ENCODE peak calls at places on chromosomes 2 and 18, in seven cellular contexts. One of them, this sample, is unnamed.

GRCh38 chr2:172938713-172939375 is 136.8 kb upstream of the MAP3K20 start:
- DNase-seq in cardiac fibroblast: no peak
- DNase-seq in stimulated activated CD8-positive, alpha-beta memory T cell treated with anti-CD3 and anti-CD28 coated beads, Interleukin-15, amount 100 ng/mL, for 24 hours: no peak
- DNase-seq in activated T-helper 1 cell treated with anti-CD3 and anti-CD28 coated beads, Interleukin-2, amount 50 U/mL, for 16 hours: no peak
- DNase-seq in activated T-helper 9 cell treated with anti-CD3 and anti-CD28 coated beads, Interleukin-2, amount 50 U/mL, for 16 hours: no peak
- DNase-seq in GM10248: no peak
- DNase-seq in activated CD4-positive, CD25-positive, alpha-beta regulatory T cell: no peak
- DNase-seq in this sample: no peak

GRCh38 chr18:55839350-55839749 is 251.4 kb upstream of the TCF4 start:
- DNase-seq in cardiac fibroblast: peak
- DNase-seq in stimulated activated CD8-positive, alpha-beta memory T cell treated with anti-CD3 and anti-CD28 coated beads, Interleukin-15, amount 100 ng/mL, for 24 hours: no peak
- DNase-seq in activated T-helper 1 cell treated with anti-CD3 and anti-CD28 coated beads, Interleukin-2, amount 50 U/mL, for 16 hours: no peak
- DNase-seq in activated T-helper 9 cell treated with anti-CD3 and anti-CD28 coated beads, Interleukin-2, amount 50 U/mL, for 16 hours: no peak
- DNase-seq in GM10248: no peak
- DNase-seq in activated CD4-positive, CD25-positive, alpha-beta regulatory T cell: no peak
- DNase-seq in this sample: no peak

GRCh38 chr2:233798335-233799086 is 20.4 kb downstream of the MROH2A start:
- DNase-seq in cardiac fibroblast: no peak
- DNase-seq in stimulated activated CD8-positive, alpha-beta memory T cell treated with anti-CD3 and anti-CD28 coated beads, Interleukin-15, amount 100 ng/mL, for 24 hours: no peak
- DNase-seq in activated T-helper 1 cell treated with anti-CD3 and anti-CD28 coated beads, Interleukin-2, amount 50 U/mL, for 16 hours: no peak
- DNase-seq in activated T-helper 9 cell treated with anti-CD3 and anti-CD28 coated beads, Interleukin-2, amount 50 U/mL, for 16 hours: no peak
- DNase-seq in GM10248: no peak
- DNase-seq in activated CD4-positive, CD25-positive, alpha-beta regulatory T cell: no peak
- DNase-seq in this sample: no peak

GRCh38 chr2:3712841-3713503 is 9.6 kb downstream of the DCDC2C start:
- DNase-seq in cardiac fibroblast: no peak
- DNase-seq in stimulated activated CD8-positive, alpha-beta memory T cell treated with anti-CD3 and anti-CD28 coated beads, Interleukin-15, amount 100 ng/mL, for 24 hours: no peak
- DNase-seq in activated T-helper 1 cell treated with anti-CD3 and anti-CD28 coated beads, Interleukin-2, amount 50 U/mL, for 16 hours: no peak
- DNase-seq in activated T-helper 9 cell treated with anti-CD3 and anti-CD28 coated beads, Interleukin-2, amount 50 U/mL, for 16 hours: no peak
- DNase-seq in GM10248: no peak
- DNase-seq in activated CD4-positive, CD25-positive, alpha-beta regulatory T cell: no peak
- DNase-seq in this sample: no peak

GRCh38 chr2:113117594-113118262 is 9.7 kb upstream of the IL1RN start:
- DNase-seq in cardiac fibroblast: peak
- DNase-seq in stimulated activated CD8-positive, alpha-beta memory T cell treated with anti-CD3 and anti-CD28 coated beads, Interleukin-15, amount 100 ng/mL, for 24 hours: no peak
- DNase-seq in activated T-helper 1 cell treated with anti-CD3 and anti-CD28 coated beads, Interleukin-2, amount 50 U/mL, for 16 hours: no peak
- DNase-seq in activated T-helper 9 cell treated with anti-CD3 and anti-CD28 coated beads, Interleukin-2, amount 50 U/mL, for 16 hours: no peak
- DNase-seq in GM10248: no peak
- DNase-seq in activated CD4-positive, CD25-positive, alpha-beta regulatory T cell: no peak
- DNase-seq in this sample: no peak

GRCh38 chr2:10220516-10221391 is 82.0 kb upstream of the HPCAL1 start:
- DNase-seq in cardiac fibroblast: peak
- DNase-seq in stimulated activated CD8-positive, alpha-beta memory T cell treated with anti-CD3 and anti-CD28 coated beads, Interleukin-15, amount 100 ng/mL, for 24 hours: no peak
- DNase-seq in activated T-helper 1 cell treated with anti-CD3 and anti-CD28 coated beads, Interleukin-2, amount 50 U/mL, for 16 hours: no peak
- DNase-seq in activated T-helper 9 cell treated with anti-CD3 and anti-CD28 coated beads, Interleukin-2, amount 50 U/mL, for 16 hours: no peak
- DNase-seq in GM10248: no peak
- DNase-seq in activated CD4-positive, CD25-positive, alpha-beta regulatory T cell: no peak
- DNase-seq in this sample: no peak

GRCh38 chr2:60515751-60516226 is 37.7 kb downstream of the BCL11A start:
- DNase-seq in cardiac fibroblast: peak
- DNase-seq in stimulated activated CD8-positive, alpha-beta memory T cell treated with anti-CD3 and anti-CD28 coated beads, Interleukin-15, amount 100 ng/mL, for 24 hours: no peak
- DNase-seq in activated T-helper 1 cell treated with anti-CD3 and anti-CD28 coated beads, Interleukin-2, amount 50 U/mL, for 16 hours: no peak
- DNase-seq in activated T-helper 9 cell treated with anti-CD3 and anti-CD28 coated beads, Interleukin-2, amount 50 U/mL, for 16 hours: no peak
- DNase-seq in GM10248: peak
- DNase-seq in activated CD4-positive, CD25-positive, alpha-beta regulatory T cell: no peak
- DNase-seq in this sample: no peak

GRCh38 chr2:112662702-112663101 is 17.0 kb downstream of the SLC20A1 start:
- DNase-seq in cardiac fibroblast: no peak
- DNase-seq in stimulated activated CD8-positive, alpha-beta memory T cell treated with anti-CD3 and anti-CD28 coated beads, Interleukin-15, amount 100 ng/mL, for 24 hours: no peak
- DNase-seq in activated T-helper 1 cell treated with anti-CD3 and anti-CD28 coated beads, Interleukin-2, amount 50 U/mL, for 16 hours: no peak
- DNase-seq in activated T-helper 9 cell treated with anti-CD3 and anti-CD28 coated beads, Interleukin-2, amount 50 U/mL, for 16 hours: no peak
- DNase-seq in GM10248: no peak
- DNase-seq in activated CD4-positive, CD25-positive, alpha-beta regulatory T cell: no peak
- DNase-seq in this sample: no peak

GRCh38 chr2:43238176-43238575 is 11.8 kb upstream of the ZFP36L2 start:
- DNase-seq in cardiac fibroblast: peak
- DNase-seq in stimulated activated CD8-positive, alpha-beta memory T cell treated with anti-CD3 and anti-CD28 coated beads, Interleukin-15, amount 100 ng/mL, for 24 hours: no peak
- DNase-seq in activated T-helper 1 cell treated with anti-CD3 and anti-CD28 coated beads, Interleukin-2, amount 50 U/mL, for 16 hours: no peak
- DNase-seq in activated T-helper 9 cell treated with anti-CD3 and anti-CD28 coated beads, Interleukin-2, amount 50 U/mL, for 16 hours: no peak
- DNase-seq in GM10248: no peak
- DNase-seq in activated CD4-positive, CD25-positive, alpha-beta regulatory T cell: no peak
- DNase-seq in this sample: no peak

GRCh38 chr2:81542119-81542518 is 1237.6 kb upstream of the LRRTM1 start:
- DNase-seq in cardiac fibroblast: no peak
- DNase-seq in stimulated activated CD8-positive, alpha-beta memory T cell treated with anti-CD3 and anti-CD28 coated beads, Interleukin-15, amount 100 ng/mL, for 24 hours: no peak
- DNase-seq in activated T-helper 1 cell treated with anti-CD3 and anti-CD28 coated beads, Interleukin-2, amount 50 U/mL, for 16 hours: no peak
- DNase-seq in activated T-helper 9 cell treated with anti-CD3 and anti-CD28 coated beads, Interleukin-2, amount 50 U/mL, for 16 hours: no peak
- DNase-seq in GM10248: no peak
- DNase-seq in activated CD4-positive, CD25-positive, alpha-beta regulatory T cell: no peak
- DNase-seq in this sample: no peak